ENCODE peak calls at places on chromosome 21, in seven cellular contexts. E is foreskin fibroblast, P is transverse colon, W is endodermal cell, B is glutamatergic neuron, U is heart left ventricle, A is cardiac fibroblast. G is an unnamed sample.

GRCh38 chr21:42474982-42475381 is 21.0 kb downstream of the RSPH1 start:
- DNase-seq in P (peak), E (peak), B (no peak), U (no peak), A (no peak), W (peak), G (no peak)

GRCh38 chr21:41548781-41549180 is 40.8 kb upstream of the TMPRSS2 start:
- DNase-seq in E (no peak), W (no peak), U (no peak), A (no peak), B (no peak), P (no peak), G (no peak)

GRCh38 chr21:35257413-35257812 is 208.3 kb upstream of the RUNX1 start:
- DNase-seq in E (peak), P (peak), A (peak), B (no peak), U (peak), W (no peak), G (no peak)

GRCh38 chr21:38869946-38870345 is 64.2 kb downstream of the ETS2 start:
- DNase-seq in W (no peak), P (no peak), U (no peak), E (peak), B (no peak), A (peak), G (no peak)

GRCh38 chr21:42611852-42612251 is 41.6 kb upstream of the PDE9A start:
- DNase-seq in U (no peak), W (no peak), B (no peak), E (no peak), P (no peak), A (no peak), G (no peak)

GRCh38 chr21:39503138-39503762 is 51.5 kb downstream of the SH3BGR start:
- DNase-seq in W (no peak), E (no peak), A (no peak), P (no peak), B (no peak), U (no peak), G (no peak)

GRCh38 chr21:31509108-31510017 is 150.1 kb upstream of the SOD1 start:
- DNase-seq in P (peak), U (no peak), W (peak), B (no peak), E (no peak), A (peak), G (peak)

GRCh38 chr21:42285569-42286245 is 29.5 kb downstream of the TFF3 start:
- DNase-seq in P (no peak), E (no peak), U (no peak), B (no peak), A (no peak), W (no peak), G (no peak)

GRCh38 chr21:39966786-39967185 is 99.5 kb downstream of the PCP4 start:
- DNase-seq in W (no peak), P (no peak), U (no peak), B (no peak), A (no peak), E (no peak), G (no peak)

GRCh38 chr21:35136586-35137254 is 87.6 kb upstream of the RUNX1 start:
- DNase-seq in P (peak), U (no peak), W (peak), E (peak), A (peak), B (no peak), G (no peak)

GRCh38 chr21:31326478-31327247 is 17.4 kb downstream of the TIAM1 start:
- DNase-seq in E (peak), P (peak), A (peak), B (peak), W (no peak), U (no peak), G (no peak)

GRCh38 chr21:29196664-29197052 is 66.2 kb downstream of the MAP3K7CL start:
- DNase-seq in A (no peak), P (no peak), B (no peak), U (no peak), W (no peak), E (no peak), G (no peak)

GRCh38 chr21:35217504-35218060 is 168.5 kb upstream of the RUNX1 start:
- DNase-seq in B (no peak), P (no peak), A (peak), U (no peak), W (peak), E (peak), G (no peak)

GRCh38 chr21:42307106-42307505 is 8.1 kb downstream of the TFF3 start:
- DNase-seq in P (no peak), A (no peak), B (no peak), U (no peak), W (peak), E (no peak), G (no peak)

GRCh38 chr21:21688877-21689276 is 690.7 kb downstream of the NCAM2 start:
- DNase-seq in P (no peak), E (peak), U (no peak), W (peak), A (peak), B (peak), G (peak)
- TF ChIP-seq CTCF in P (no peak), E (peak), U (no peak), W (peak), A (peak), B (no peak), G (peak)

DNA sequence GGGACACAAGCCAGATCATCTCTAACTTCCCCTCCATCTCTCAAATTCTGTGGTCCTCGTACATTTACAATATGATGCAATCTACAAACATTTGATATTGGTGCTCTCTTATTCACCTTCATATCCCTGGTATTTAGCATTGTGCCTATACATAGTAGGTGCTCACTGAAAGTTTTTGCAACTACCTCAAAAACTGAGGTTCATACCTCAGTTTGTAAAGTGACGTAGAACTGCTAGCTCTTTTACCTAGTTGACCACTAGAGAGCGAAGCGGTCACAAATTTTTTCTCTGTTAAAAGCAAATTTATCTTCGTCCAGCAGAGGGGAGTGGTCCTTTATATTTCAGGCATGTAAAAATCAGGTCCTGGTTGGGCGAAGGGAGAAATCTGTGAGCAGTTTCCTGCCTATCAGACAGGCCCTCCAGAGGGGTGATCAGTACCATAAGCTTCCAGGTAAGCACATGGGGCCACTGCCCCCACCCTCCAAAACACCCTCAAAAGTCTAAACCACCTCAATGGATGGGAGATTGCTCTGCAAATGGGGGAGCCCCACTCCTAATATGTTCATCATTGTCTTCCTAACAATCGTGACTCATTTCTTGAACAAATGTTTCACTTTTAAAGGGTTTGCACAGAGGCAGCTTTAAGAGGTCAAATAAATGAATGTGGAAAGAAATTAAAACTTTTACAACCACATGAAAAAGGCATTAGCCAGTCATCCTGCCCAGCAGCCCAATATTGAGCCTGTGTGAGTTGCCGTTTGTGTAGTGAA is 10.6 kb upstream of the HLCS start:
- DNase-seq in P (peak), A (peak), W (peak), U (peak), E (peak), B (no peak), G (no peak)
- TF ChIP-seq CTCF in P (peak), A (peak), W (peak), U (peak), E (peak), B (peak), G (peak)

GRCh38 chr21:19981938-19982337 is 1016.3 kb upstream of the NCAM2 start:
- DNase-seq in P (no peak), E (no peak), W (no peak), B (no peak), A (no peak), U (no peak), G (no peak)
- TF ChIP-seq CTCF in P (no peak), E (no peak), W (peak), B (no peak), A (no peak), U (no peak), G (no peak)

GRCh38 chr21:44492572-44493385 is 37.5 kb downstream of the LRRC3 start:
- DNase-seq in B (no peak), W (no peak), P (no peak), E (no peak), A (peak), U (no peak), G (no peak)

GRCh38 chr21:44487831-44488230 is 32.5 kb downstream of the LRRC3 start:
- DNase-seq in U (no peak), E (peak), P (no peak), A (peak), B (no peak), W (peak), G (no peak)

GRCh38 chr21:44490405-44490804 is 35.1 kb downstream of the LRRC3 start:
- DNase-seq in A (no peak), P (no peak), B (no peak), W (no peak), E (no peak), U (no peak), G (no peak)

GRCh38 chr21:44490816-44491215 is 35.5 kb downstream of the LRRC3 start:
- DNase-seq in B (no peak), P (no peak), W (no peak), A (no peak), U (no peak), E (no peak), G (no peak)

DNA sequence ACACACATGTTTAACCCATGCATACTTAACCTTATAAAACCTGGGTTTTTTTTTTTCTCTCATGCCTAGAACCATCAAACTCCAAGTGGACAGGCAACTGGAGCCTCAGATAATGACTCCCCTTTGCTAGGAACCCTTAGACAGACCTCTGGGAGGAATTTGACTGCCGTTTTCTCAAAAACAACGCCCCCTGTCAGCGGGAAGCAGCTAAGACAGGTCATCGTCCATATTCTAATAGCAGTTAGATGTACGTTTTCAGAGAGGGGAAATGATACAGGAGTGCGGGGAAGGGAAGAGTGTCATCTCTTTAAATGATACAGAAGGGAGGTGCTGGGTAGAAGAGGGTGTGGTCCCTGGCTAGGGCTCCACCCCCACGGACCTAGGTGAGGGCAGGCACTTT is 34.7 kb downstream of the LRRC3 start:
- DNase-seq in E (no peak), A (no peak), U (no peak), P (no peak), B (no peak), W (no peak), G (no peak)
- TF ChIP-seq CTCF in E (no peak), A (peak), U (no peak), P (no peak), B (peak), W (peak), G (no peak)

GRCh38 chr21:46137908-46138307 is 17.5 kb downstream of the FTCD start:
- DNase-seq in W (no peak), E (no peak), B (no peak), A (no peak), U (no peak), P (no peak), G (no peak)

GRCh38 chr21:46138383-46138970 is 16.9 kb downstream of the FTCD start:
- DNase-seq in B (no peak), U (no peak), P (no peak), A (no peak), W (no peak), E (no peak), G (no peak)

GRCh38 chr21:46136739-46137349 is 18.5 kb downstream of the FTCD start:
- DNase-seq in U (no peak), P (no peak), E (no peak), B (no peak), A (no peak), W (no peak), G (no peak)

GRCh38 chr21:46131721-46132651 is 23.4 kb downstream of the FTCD start:
- DNase-seq in P (no peak), A (no peak), E (peak), B (no peak), W (no peak), U (no peak), G (no peak)

DNA sequence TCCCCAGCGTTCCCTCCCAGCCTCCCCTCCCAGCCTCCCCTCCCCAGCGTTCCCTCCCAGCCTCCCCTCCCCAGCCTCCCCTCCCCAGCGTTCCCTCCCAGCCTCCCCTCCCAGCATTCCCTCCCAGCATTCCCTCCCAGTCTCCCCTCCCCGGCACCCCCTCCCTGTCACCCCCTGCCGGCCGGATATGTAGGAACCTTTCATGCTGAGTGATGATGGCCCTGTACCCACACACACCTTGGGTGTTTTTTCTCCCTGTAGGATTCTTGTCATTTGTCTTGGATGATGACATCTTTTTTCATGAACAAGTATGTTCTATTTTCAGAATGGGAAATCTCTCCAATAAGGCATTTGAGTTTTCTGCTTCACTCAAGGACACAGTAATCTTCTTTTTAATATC is 19.6 kb downstream of the FTCD start:
- DNase-seq in U (no peak), W (no peak), E (no peak), A (no peak), B (no peak), P (no peak), G (no peak)
- TF ChIP-seq CTCF in U (no peak), W (no peak), E (no peak), A (peak), B (no peak), P (no peak), G (no peak)

GRCh38 chr21:18517905-18518566 is 114.5 kb upstream of the TMPRSS15 start:
- DNase-seq in E (no peak), B (peak), W (no peak), A (no peak), U (no peak), P (no peak), G (no peak)

GRCh38 chr21:18521204-18521603 is 117.6 kb upstream of the TMPRSS15 start:
- DNase-seq in U (no peak), A (no peak), P (no peak), W (no peak), E (no peak), B (no peak), G (no peak)

GRCh38 chr21:18524097-18524496 is 120.5 kb upstream of the TMPRSS15 start:
- DNase-seq in U (no peak), W (no peak), B (no peak), P (no peak), A (no peak), E (no peak), G (no peak)

GRCh38 chr21:18522181-18522771 is 118.7 kb upstream of the TMPRSS15 start:
- DNase-seq in A (no peak), W (no peak), B (no peak), E (no peak), U (no peak), P (no peak), G (no peak)
- TF ChIP-seq CTCF in A (no peak), W (peak), B (no peak), E (no peak), U (no peak), P (peak), G (peak)

GRCh38 chr21:45383615-45384201 is 21.3 kb upstream of the COL18A1 start:
- DNase-seq in W (peak), E (no peak), B (peak), U (peak), A (no peak), P (no peak), G (no peak)
- TF ChIP-seq CTCF in W (peak), E (no peak), B (no peak), U (no peak), A (no peak), P (no peak), G (no peak)

GRCh38 chr21:45509566-45510465 is 32.4 kb downstream of the SLC19A1 start:
- DNase-seq in B (peak), A (no peak), U (no peak), P (no peak), W (peak), E (no peak), G (peak)
- TF ChIP-seq CTCF in B (peak), A (peak), U (no peak), P (no peak), W (peak), E (no peak), G (no peak)